ENCODE peak calls at places on chromosome 22, in eight cellular contexts. N is endothelial cell of umbilical vein, Y is HepG2, F is K562, X is H1, V is SK-N-SH, D is HCT116, G is GM12878. P is an unnamed sample.

GRCh38 chr22:48366591-48366990 is 1461.1 kb downstream of the BRD1 start:
- DNase-seq in Y (no peak), F (no peak), V (no peak), N (no peak), D (no peak), X (no peak), G (no peak), P (no peak)

GRCh38 chr22:46674367-46674781 is 54.2 kb downstream of the GRAMD4 start:
- DNase-seq in G (no peak), X (no peak), Y (no peak), V (no peak), D (no peak), N (peak; percentile 36), F (no peak), P (no peak)

GRCh38 chr22:37661160-37661924 is 2.8 kb downstream of the PDXP start:
- DNase-seq in Y (peak; percentile 90), X (no peak), F (no peak), N (no peak), D (no peak), G (no peak), V (peak; percentile 71), P (peak; percentile 28)

GRCh38 chr22:46057762-46058420 is 80.9 kb upstream of the WNT7B start:
- DNase-seq in D (no peak), Y (no peak), X (no peak), N (no peak), G (peak; percentile 56), F (no peak), V (peak; percentile 58), P (no peak)

GRCh38 chr22:38240734-38241252 is 32.0 kb downstream of the TMEM184B start:
- DNase-seq in G (no peak), D (peak; percentile 69), Y (no peak), F (peak; percentile 29), X (peak; percentile 46), N (peak; percentile 94), V (no peak), P (peak; percentile 86)

GRCh38 chr22:19058713-19059451 is 63.3 kb downstream of the DGCR2 start:
- DNase-seq in D (no peak), F (no peak), Y (no peak), X (no peak), N (no peak), V (no peak), G (no peak), P (no peak)

GRCh38 chr22:36088292-36088691 is 59.7 kb upstream of the RBFOX2 start:
- DNase-seq in F (no peak), D (no peak), N (no peak), G (no peak), V (no peak), X (no peak), Y (no peak), P (no peak)

GRCh38 chr22:29871684-29872083 is 11.3 kb upstream of the MTMR3 start:
- DNase-seq in D (no peak), G (no peak), X (no peak), N (no peak), V (no peak), F (no peak), Y (peak; percentile 23), P (peak; percentile 19)

GRCh38 chr22:25754527-25755202 is 12.7 kb downstream of the MYO18B start:
- DNase-seq in F (no peak), N (peak; percentile 48), G (no peak), V (no peak), X (no peak), Y (no peak), D (no peak), P (no peak)

GRCh38 chr22:31676700-31677099 is 14.7 kb upstream of the PISD start:
- DNase-seq in N (peak; percentile 93), X (peak; percentile 86), Y (no peak), G (peak; percentile 66), F (no peak), V (peak; percentile 94), D (peak; percentile 92), P (peak; percentile 98)

GRCh38 chr22:30704978-30705377 is 10.3 kb downstream of the OSBP2 start:
- DNase-seq in Y (no peak), V (no peak), F (no peak), N (no peak), G (no peak), D (no peak), X (no peak), P (no peak)

GRCh38 chr22:44229331-44229730 is 48.6 kb downstream of the PARVG start:
- DNase-seq in X (no peak), V (no peak), G (no peak), N (no peak), F (no peak), D (no peak), Y (no peak), P (no peak)

DNA sequence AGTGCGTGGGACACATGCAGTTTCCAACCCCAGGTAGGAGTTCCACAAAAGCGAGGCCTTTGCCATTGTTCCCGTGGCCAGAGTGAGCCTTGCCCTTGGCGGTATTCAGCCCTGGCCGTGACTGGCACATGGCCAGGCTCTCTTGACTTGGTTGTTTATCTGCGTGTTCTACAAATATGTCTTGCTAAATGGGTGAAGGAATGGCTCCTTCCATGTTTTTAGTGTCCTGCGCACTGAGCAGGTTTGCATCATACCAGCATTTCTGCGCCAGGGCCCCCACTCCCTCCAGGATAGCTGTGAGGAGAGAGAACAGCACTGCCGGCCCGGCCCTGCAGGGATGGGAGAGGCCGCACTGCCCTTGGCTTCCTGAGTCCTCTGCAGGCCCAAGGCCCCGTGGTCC is 20.0 kb downstream of the POLR3H start:
- DNase-seq in D (no peak), X (no peak), G (no peak), Y (no peak), N (peak; percentile 29), F (no peak), V (no peak), P (no peak)
- H2AFZ ChIP-seq in D (no peak overlapping the region), X (no peak overlapping the region), G (no peak overlapping the region), Y (no peak overlapping the region), N (no peak overlapping the region), F (no peak overlapping the region), V (no peak overlapping the region), P (no peak overlapping the region)

DNA sequence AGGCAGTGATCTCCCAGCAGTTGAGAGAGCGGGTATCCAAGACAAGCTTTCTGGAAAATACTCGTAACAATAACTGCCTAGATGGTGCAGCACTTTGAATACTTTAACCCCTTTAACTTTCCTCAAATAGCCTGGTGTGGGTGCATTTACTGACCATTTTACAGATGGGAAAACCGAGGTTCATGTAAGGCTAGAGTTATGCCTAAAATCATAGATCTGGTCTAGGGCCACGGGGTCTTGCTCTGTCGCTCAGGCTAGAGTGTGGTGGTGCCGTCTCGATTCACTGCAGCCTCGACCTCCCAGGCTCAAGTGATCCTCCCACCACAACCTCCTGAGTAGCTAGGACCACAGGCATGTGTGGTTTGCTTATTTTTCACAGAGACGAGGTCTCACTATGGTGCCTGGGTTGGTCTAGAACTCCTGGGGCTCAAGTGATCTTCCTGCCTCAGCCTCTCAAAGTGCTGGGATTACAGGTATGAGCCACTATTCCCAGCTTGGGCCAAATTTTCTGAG is 269.2 kb upstream of the SYN3 start:
- DNase-seq in D (no peak), Y (no peak), G (no peak), X (no peak), V (no peak), N (no peak), F (no peak), P (no peak)
- TF ChIP-seq POLR2AphosphoS5 in D (no peak), Y (no peak), G (no peak), X (no peak), V (no peak), N (no peak), F (no peak), P (no peak)

GRCh38 chr22:24427500-24428164 is at the start of gene ADORA2A:
- DNase-seq in Y (no peak), D (no peak), V (peak; percentile 39), X (no peak), N (no peak), G (peak; percentile 35), F (no peak), P (peak; percentile 23)
- H2AFZ ChIP-seq in Y (no peak within 1 kb of the TSS), D (no peak within 1 kb of the TSS), V (no peak within 1 kb of the TSS), X (no peak within 1 kb of the TSS), N (no peak within 1 kb of the TSS), G (peak within 1 kb of the TSS; percentile 86), F (no peak within 1 kb of the TSS), P (no peak within 1 kb of the TSS)

GRCh38 chr22:42922374-42923177 is 65.5 kb upstream of the ARFGAP3 start:
- DNase-seq in G (no peak), X (no peak), V (no peak), F (no peak), Y (no peak), N (no peak), D (no peak), P (no peak)

GRCh38 chr22:42925598-42925997 is 68.5 kb upstream of the ARFGAP3 start:
- DNase-seq in D (no peak), N (no peak), Y (no peak), F (no peak), X (no peak), G (no peak), V (no peak), P (no peak)

GRCh38 chr22:42926034-42926433 is 69.0 kb upstream of the ARFGAP3 start:
- DNase-seq in D (no peak), V (no peak), N (peak; percentile 91), X (no peak), F (no peak), Y (no peak), G (no peak), P (no peak)

GRCh38 chr22:42926768-42927167 is 69.7 kb upstream of the ARFGAP3 start:
- DNase-seq in F (no peak), X (no peak), N (no peak), G (no peak), D (no peak), Y (no peak), V (no peak), P (no peak)

GRCh38 chr22:42924436-42924835 is 67.4 kb upstream of the ARFGAP3 start:
- DNase-seq in G (no peak), F (no peak), N (no peak), X (no peak), D (no peak), V (no peak), Y (no peak), P (no peak)
- TF ChIP-seq POLR2AphosphoS5 in G (no peak), F (no peak), N (no peak), X (no peak), D (no peak), V (no peak), Y (no peak), P (no peak)

DNA sequence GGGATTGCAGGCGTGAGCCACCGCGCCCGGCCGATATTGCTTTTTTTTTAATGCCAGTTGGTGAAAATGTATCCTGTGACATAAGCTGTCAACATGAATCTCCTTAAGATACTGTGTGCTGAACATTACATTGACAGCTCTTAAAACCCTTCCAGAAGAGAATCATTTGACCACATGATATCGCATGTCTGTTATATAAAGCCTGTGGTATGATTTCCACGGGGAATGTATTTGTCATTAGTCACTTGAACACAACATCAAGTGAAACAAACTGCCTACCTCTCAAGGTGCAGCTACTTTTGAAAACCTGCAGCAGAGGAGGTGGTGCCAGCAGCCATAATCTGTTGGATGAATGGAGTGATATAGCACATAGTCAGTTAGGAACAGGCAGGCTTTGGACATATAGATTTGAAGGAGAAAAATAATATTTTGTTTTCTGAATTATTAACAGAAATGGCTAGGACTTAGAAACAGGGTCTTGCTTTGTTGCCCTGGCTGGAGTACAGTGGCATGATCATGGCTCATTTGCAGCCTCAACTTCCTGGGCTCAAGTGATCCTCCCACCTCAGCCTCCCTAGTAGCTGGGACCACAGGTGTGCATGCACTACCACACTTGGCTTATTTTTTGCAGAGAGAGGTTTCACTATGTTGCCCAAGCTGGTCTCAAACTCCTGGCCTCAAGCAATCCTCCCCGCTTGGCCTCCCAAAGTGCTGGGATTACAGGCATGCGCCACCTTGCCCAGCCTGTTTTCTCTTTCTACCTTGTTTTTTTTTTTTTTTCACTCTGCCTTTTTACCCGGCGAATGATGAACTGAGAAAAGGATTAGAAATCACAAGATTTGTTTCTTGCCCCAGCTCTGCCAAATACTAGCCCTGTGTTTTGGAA is 67.3 kb downstream of the BCL2L13 start:
- DNase-seq in X (no peak), G (no peak), V (no peak), F (no peak), N (no peak), Y (no peak), D (no peak), P (no peak)
- H2AFZ ChIP-seq in X (no peak overlapping the region), G (no peak overlapping the region), V (peak overlapping the region; percentile 76), F (no peak overlapping the region), N (peak overlapping the region; percentile 79), Y (no peak overlapping the region), D (no peak overlapping the region), P (no peak overlapping the region)